ENCODE peak calls at places on chromosomes 3 and 15, in eight cellular contexts. Q is mucosa of descending colon, P is Peyer's patch, J is ovary, T is lower lobe of right lung, B is breast epithelium, M is suprapubic skin, D is A549. H is an unnamed sample.
A peak's percentile ranks its signal among the peaks of the same experiment; 100 is the strongest.

GRCh38 chr3:43621406-43621973 is 321 bp downstream of the ANO10 start:
- DNase-seq in Q (no peak), P (peak; percentile 28), J (no peak), T (peak; percentile 56), B (peak; percentile 60), M (peak; percentile 85), D (no peak), H (no peak)

GRCh38 chr15:93428135-93428534 is 339.1 kb upstream of the RGMA start:
- DNase-seq in Q (no peak), P (no peak), J (no peak), T (no peak), B (no peak), M (no peak), D (no peak), H (no peak)

GRCh38 chr3:116440196-116440595 is 5.1 kb downstream of the LSAMP start:
- DNase-seq in Q (no peak), P (no peak), J (no peak), T (no peak), B (no peak), M (no peak), D (no peak), H (no peak)

GRCh38 chr15:88704791-88705768 is 66.3 kb downstream of the ISG20 start:
- DNase-seq in Q (peak; percentile 44), P (no peak), J (peak; percentile 76), T (no peak), B (no peak), M (no peak), D (no peak), H (no peak)

GRCh38 chr15:38555686-38556334 is 8.8 kb downstream of the RASGRP1 start:
- DNase-seq in Q (no peak), P (no peak), J (no peak), T (no peak), B (no peak), M (no peak), D (no peak), H (peak; percentile 51)

GRCh38 chr3:134693804-134694203 is 43.0 kb upstream of the KY start:
- DNase-seq in Q (no peak), P (no peak), J (no peak), T (no peak), B (no peak), M (no peak), D (no peak), H (no peak)

GRCh38 chr15:74795961-74796625 is 14.2 kb downstream of the CSK start:
- DNase-seq in Q (no peak), P (peak; percentile 42), J (no peak), T (no peak), B (no peak), M (no peak), D (no peak), H (no peak)

GRCh38 chr3:182908471-182908870 is 71.9 kb downstream of the DCUN1D1 start:
- DNase-seq in Q (no peak), P (no peak), J (no peak), T (no peak), B (no peak), M (no peak), D (no peak), H (no peak)

GRCh38 chr3:120683213-120683612 is 1.2 kb upstream of the HGD start:
- DNase-seq in Q (no peak), P (no peak), J (no peak), T (no peak), B (no peak), M (no peak), D (no peak), H (no peak)

GRCh38 chr3:111723293-111723963 is 128.3 kb upstream of the ZBED2 start:
- DNase-seq in Q (no peak), P (no peak), J (no peak), T (no peak), B (no peak), M (no peak), D (no peak), H (peak; percentile 84)

GRCh38 chr15:43390723-43391122 is 19.8 kb downstream of the TUBGCP4 start:
- DNase-seq in Q (no peak), P (no peak), J (no peak), T (no peak), B (no peak), M (no peak), D (no peak), H (no peak)

GRCh38 chr15:85706779-85707518 is 87.8 kb downstream of the KLHL25 start:
- DNase-seq in Q (no peak), P (peak; percentile 55), J (no peak), T (no peak), B (no peak), M (no peak), D (no peak), H (no peak)
- H3K4me3 ChIP-seq in Q (no peak overlapping the region), P (peak overlapping the region; percentile 2), J (no peak overlapping the region), T (peak overlapping the region; percentile 27), B (peak overlapping the region; percentile 1), M (peak overlapping the region; percentile 17), D (peak overlapping the region; percentile 11), H (no peak overlapping the region)

GRCh38 chr3:63687569-63688233 is 35.2 kb downstream of the SNTN start:
- DNase-seq in Q (no peak), P (no peak), J (no peak), T (no peak), B (no peak), M (no peak), D (no peak), H (no peak)
- TF ChIP-seq CTCF in Q (no peak), P (no peak), J (no peak), T (no peak), B (no peak), M (no peak), D (no peak), H (no peak)

GRCh38 chr15:40104296-40104864 is 4.3 kb downstream of the BMF start:
- DNase-seq in Q (no peak), P (no peak), J (no peak), T (no peak), B (no peak), M (no peak), D (no peak), H (no peak)

GRCh38 chr15:40105517-40106202 is 3.0 kb downstream of the BMF start:
- DNase-seq in Q (peak; percentile 58), P (peak; percentile 45), J (no peak), T (no peak), B (no peak), M (no peak), D (no peak), H (no peak)

GRCh38 chr15:40104865-40105516 is 3.7 kb downstream of the BMF start:
- DNase-seq in Q (peak; percentile 93), P (peak; percentile 84), J (peak; percentile 94), T (peak; percentile 93), B (peak; percentile 95), M (peak; percentile 94), D (peak; percentile 69), H (peak; percentile 59)

GRCh38 chr15:40108061-40108854 is 421 bp downstream of the BMF start:
- DNase-seq in Q (peak; percentile 75), P (no peak), J (peak; percentile 84), T (peak; percentile 62), B (peak; percentile 59), M (peak; percentile 82), D (peak; percentile 44), H (no peak)

GRCh38 chr15:40106203-40107161 is 2.2 kb downstream of the BMF start:
- DNase-seq in Q (peak; percentile 79), P (peak; percentile 89), J (peak; percentile 62), T (peak; percentile 85), B (peak; percentile 77), M (peak; percentile 85), D (peak; percentile 54), H (no peak)
- H3K4me3 ChIP-seq in Q (no peak overlapping the region), P (peak overlapping the region; percentile 69), J (peak overlapping the region; percentile 0), T (peak overlapping the region; percentile 30), B (no peak overlapping the region), M (no peak overlapping the region), D (no peak overlapping the region), H (no peak overlapping the region)

GRCh38 chr3:171704002-171704401 is 106.3 kb downstream of the PLD1 start:
- DNase-seq in Q (no peak), P (no peak), J (no peak), T (no peak), B (no peak), M (no peak), D (peak; percentile 6), H (peak; percentile 7)
- TF ChIP-seq CTCF in Q (peak; percentile 21), P (no peak), J (no peak), T (peak; percentile 66), B (peak; percentile 32), M (peak; percentile 14), D (peak; percentile 27), H (peak; percentile 70)